ENCODE peak calls at places on chromosomes 11 and 22, in six cellular contexts. C, D, E, X, I and A are unnamed samples.

GRCh38 chr11:86192858-86193257 is 51.7 kb upstream of the EED start:
- ATAC-seq in C (no peak), D (no peak), E (no peak), X (peak; percentile 51), I (peak; percentile 12), A (peak; percentile 3)

GRCh38 chr11:12008790-12009616 is 577 bp upstream of the DKK3 start:
- ATAC-seq in C (peak; percentile 83), D (peak; percentile 52), E (peak; percentile 93), X (no peak), I (peak; percentile 87), A (peak; percentile 81)

GRCh38 chr11:20068691-20069090 is 91.6 kb downstream of the DBX1 start:
- ATAC-seq in C (no peak), D (no peak), E (no peak), X (no peak), I (no peak), A (no peak)

GRCh38 chr11:73530109-73530508 is 67.8 kb downstream of the FAM168A start:
- ATAC-seq in C (no peak), D (no peak), E (no peak), X (no peak), I (peak; percentile 88), A (no peak)

GRCh38 chr11:40029406-40029805 is 1430.0 kb downstream of the LRRC4C start:
- ATAC-seq in C (no peak), D (no peak), E (no peak), X (no peak), I (no peak), A (no peak)

GRCh38 chr11:64861227-64861970 is 16.9 kb upstream of the CDC42BPG start:
- ATAC-seq in C (no peak), D (peak; percentile 37), E (no peak), X (no peak), I (peak; percentile 28), A (no peak)

GRCh38 chr22:34427841-34428240 is 507.6 kb upstream of the LARGE1 start:
- ATAC-seq in C (no peak), D (no peak), E (no peak), X (no peak), I (no peak), A (no peak)

GRCh38 chr11:10415817-10416392 is 39.2 kb upstream of the AMPD3 start:
- ATAC-seq in C (no peak), D (no peak), E (no peak), X (peak; percentile 37), I (peak; percentile 48), A (no peak)

GRCh38 chr11:59141673-59142460 is 789 bp upstream of the FAM111A start:
- ATAC-seq in C (no peak), D (no peak), E (peak; percentile 3), X (no peak), I (no peak), A (no peak)

GRCh38 chr22:48534395-48534958 is 1293.2 kb downstream of the BRD1 start:
- ATAC-seq in C (peak; percentile 7), D (no peak), E (no peak), X (no peak), I (no peak), A (no peak)

GRCh38 chr11:61954106-61955030 is 4.2 kb downstream of the BEST1 start:
- ATAC-seq in C (no peak), D (peak; percentile 44), E (peak; percentile 36), X (no peak), I (peak; percentile 56), A (peak; percentile 42)

GRCh38 chr11:83009999-83010398 is 61.7 kb downstream of the RAB30 start:
- ATAC-seq in C (no peak), D (no peak), E (no peak), X (no peak), I (no peak), A (no peak)

GRCh38 chr11:110190885-110191284 is 97.7 kb downstream of the ZC3H12C start:
- ATAC-seq in C (no peak), D (no peak), E (no peak), X (no peak), I (no peak), A (no peak)

GRCh38 chr11:79313513-79313912 is 127.3 kb downstream of the TENM4 start:
- ATAC-seq in C (no peak), D (no peak), E (no peak), X (no peak), I (no peak), A (no peak)

GRCh38 chr22:47534150-47535133 is 772.0 kb downstream of the TBC1D22A start:
- ATAC-seq in C (no peak), D (no peak), E (no peak), X (no peak), I (no peak), A (no peak)

GRCh38 chr11:116993599-116993998 is 104.6 kb downstream of the SIK3 start:
- ATAC-seq in C (peak; percentile 87), D (no peak), E (no peak), X (no peak), I (no peak), A (no peak)

GRCh38 chr11:119572481-119573424 is 149.8 kb upstream of the THY1 start:
- ATAC-seq in C (no peak), D (peak; percentile 81), E (no peak), X (no peak), I (peak; percentile 71), A (no peak)

GRCh38 chr11:12042215-12042676 is 33.8 kb upstream of the DKK3 start:
- ATAC-seq in C (no peak), D (no peak), E (no peak), X (no peak), I (peak; percentile 14), A (no peak)

GRCh38 chr22:44914026-44914721 is 95.6 kb downstream of the PHF21B start:
- ATAC-seq in C (no peak), D (no peak), E (no peak), X (no peak), I (no peak), A (no peak)

GRCh38 chr11:1548221-1549070 is 23.6 kb downstream of the DUSP8 start:
- ATAC-seq in C (peak; percentile 48), D (no peak), E (peak; percentile 65), X (no peak), I (peak; percentile 33), A (peak; percentile 78)

GRCh38 chr11:15940462-15941205 is 415.7 kb downstream of the SOX6 start:
- ATAC-seq in C (no peak), D (no peak), E (no peak), X (peak; percentile 72), I (peak; percentile 18), A (no peak)

GRCh38 chr22:21702094-21702493 is 33.5 kb downstream of the YPEL1 start:
- ATAC-seq in C (no peak), D (peak; percentile 39), E (no peak), X (no peak), I (no peak), A (no peak)

GRCh38 chr22:41469218-41469851 is 418 bp downstream of the ACO2 start:
- ATAC-seq in C (peak; percentile 40), D (peak; percentile 63), E (peak; percentile 44), X (peak; percentile 42), I (peak; percentile 62), A (no peak)

DNA sequence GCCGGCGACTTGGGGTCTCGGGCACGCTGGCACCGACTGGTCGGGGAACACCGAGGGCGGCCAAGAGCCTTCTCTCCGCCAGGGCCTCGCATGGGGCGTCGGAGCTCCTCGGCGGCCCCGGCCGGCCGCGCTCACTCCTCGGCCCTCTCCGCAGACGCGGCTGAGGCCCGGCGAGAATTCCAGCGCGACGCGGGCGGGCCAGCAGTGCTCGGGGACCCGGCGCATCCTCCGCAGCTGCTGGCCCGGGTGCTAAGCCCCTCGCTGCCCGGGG is 5.6 kb downstream of the TBX1 start:
- ATAC-seq in C (peak; percentile 3), D (no peak), E (no peak), X (no peak), I (no peak), A (no peak)
- H3K4me3 ChIP-seq in C (peak overlapping the region; percentile 44), D (no peak overlapping the region), E (no peak overlapping the region), X (no peak overlapping the region), I (peak overlapping the region; percentile 34), A (peak overlapping the region; percentile 47)

GRCh38 chr11:96817488-96817887 is 427.7 kb downstream of the JRKL start:
- ATAC-seq in C (no peak), D (no peak), E (no peak), X (no peak), I (peak; percentile 88), A (no peak)
- TF ChIP-seq EP300 in C (no peak), D (no peak), E (no peak), X (no peak), I (peak; percentile 97), A (no peak)

GRCh38 chr11:70312401-70313357 is 42.2 kb downstream of the PPFIA1 start:
- ATAC-seq in C (no peak), D (peak; percentile 43), E (peak; percentile 13), X (no peak), I (peak; percentile 98), A (no peak)

GRCh38 chr11:70317576-70318305 is 47.3 kb downstream of the PPFIA1 start:
- ATAC-seq in C (no peak), D (no peak), E (no peak), X (no peak), I (no peak), A (no peak)

GRCh38 chr11:70315726-70316125 is 45.2 kb downstream of the PPFIA1 start:
- ATAC-seq in C (peak; percentile 66), D (no peak), E (no peak), X (no peak), I (no peak), A (peak; percentile 34)

GRCh38 chr11:70313945-70314344 is 43.5 kb downstream of the PPFIA1 start:
- ATAC-seq in C (no peak), D (no peak), E (no peak), X (peak; percentile 84), I (no peak), A (no peak)

GRCh38 chr11:70314730-70315129 is 44.2 kb downstream of the PPFIA1 start:
- ATAC-seq in C (peak; percentile 48), D (no peak), E (no peak), X (peak; percentile 91), I (no peak), A (no peak)
- TF ChIP-seq POLR2A in C (peak; percentile 45), D (no peak), E (no peak), X (peak; percentile 74), I (no peak), A (no peak)

GRCh38 chr11:27697679-27698275 is 2.5 kb downstream of the BDNF start:
- ATAC-seq in C (no peak), D (no peak), E (no peak), X (no peak), I (no peak), A (no peak)
- H3K4me3 ChIP-seq in C (no peak overlapping the region), D (no peak overlapping the region), E (peak overlapping the region; percentile 78), X (no peak overlapping the region), I (no peak overlapping the region), A (no peak overlapping the region)

GRCh38 chr11:45982656-45983470 is 60.4 kb downstream of the LARGE2 start:
- ATAC-seq in C (peak; percentile 53), D (no peak), E (no peak), X (no peak), I (peak; percentile 95), A (peak; percentile 25)
- TF ChIP-seq EP300 in C (no peak), D (no peak), E (no peak), X (no peak), I (peak; percentile 79), A (no peak)

GRCh38 chr11:121829159-121829643 is 286.8 kb downstream of the BLID start:
- ATAC-seq in C (peak; percentile 96), D (no peak), E (peak; percentile 56), X (no peak), I (no peak), A (peak; percentile 95)
- TF ChIP-seq POLR2A in C (no peak), D (no peak), E (no peak), X (no peak), I (no peak), A (no peak)